ENCODE peak calls at places on chromosomes 13 and 19, in six cellular contexts. P, G, Q, K, H and L are unnamed samples.

GRCh38 chr13:95267662-95268369 is 33.4 kb downstream of the ABCC4 start:
- DNase-seq in G (peak; percentile 91), K (peak; percentile 33), P (no peak), H (no peak), Q (no peak), L (peak; percentile 77)

GRCh38 chr19:31054430-31054829 is 294.8 kb downstream of the TSHZ3 start:
- DNase-seq in Q (peak; percentile 63), P (peak; percentile 54), H (peak; percentile 10), K (peak; percentile 26), G (peak; percentile 63), L (peak; percentile 45)

GRCh38 chr19:47514151-47514868 is 553 bp downstream of the NAPA start:
- DNase-seq in P (no peak), H (no peak), G (no peak), K (peak; percentile 28), Q (no peak), L (no peak)

GRCh38 chr13:44300895-44301638 is 72.6 kb upstream of the SERP2 start:
- DNase-seq in K (peak; percentile 66), H (no peak), G (peak; percentile 94), Q (peak; percentile 56), P (peak; percentile 65), L (no peak)

GRCh38 chr19:56333506-56333905 is 18.9 kb upstream of the ZSCAN5A start:
- DNase-seq in K (peak; percentile 51), H (peak; percentile 39), Q (peak; percentile 13), P (no peak), G (peak; percentile 29), L (peak; percentile 47)

GRCh38 chr19:6868341-6868740 is 19.0 kb upstream of the ADGRE1 start:
- DNase-seq in P (peak; percentile 63), H (no peak), K (no peak), Q (no peak), G (no peak), L (no peak)

GRCh38 chr19:15623711-15624318 is 8.8 kb downstream of the CYP4F8 start:
- DNase-seq in K (no peak), P (no peak), Q (no peak), H (no peak), G (no peak), L (no peak)

GRCh38 chr19:48680436-48681126 is 7.8 kb upstream of the NTN5 start:
- DNase-seq in P (peak; percentile 40), G (no peak), K (no peak), H (no peak), Q (no peak), L (no peak)

GRCh38 chr13:101556676-101557121 is 104.2 kb downstream of the ITGBL1 start:
- DNase-seq in G (no peak), P (no peak), H (no peak), K (no peak), Q (no peak), L (no peak)

GRCh38 chr19:8391274-8392016 is 1.3 kb downstream of the RAB11B start:
- DNase-seq in Q (no peak), H (no peak), G (no peak), K (peak; percentile 54), P (no peak), L (no peak)

GRCh38 chr13:72556945-72557344 is 170.5 kb downstream of the MZT1 start:
- DNase-seq in H (no peak), Q (no peak), K (no peak), P (no peak), G (no peak), L (no peak)

GRCh38 chr13:21233086-21233485 is 56.6 kb downstream of the MRPL57 start:
- DNase-seq in H (no peak), Q (no peak), K (no peak), G (no peak), P (no peak), L (no peak)
- H3K4me3 ChIP-seq in H (no peak overlapping the region), Q (no peak overlapping the region), K (no peak overlapping the region), G (no peak overlapping the region), P (no peak overlapping the region), L (no peak overlapping the region)

DNA sequence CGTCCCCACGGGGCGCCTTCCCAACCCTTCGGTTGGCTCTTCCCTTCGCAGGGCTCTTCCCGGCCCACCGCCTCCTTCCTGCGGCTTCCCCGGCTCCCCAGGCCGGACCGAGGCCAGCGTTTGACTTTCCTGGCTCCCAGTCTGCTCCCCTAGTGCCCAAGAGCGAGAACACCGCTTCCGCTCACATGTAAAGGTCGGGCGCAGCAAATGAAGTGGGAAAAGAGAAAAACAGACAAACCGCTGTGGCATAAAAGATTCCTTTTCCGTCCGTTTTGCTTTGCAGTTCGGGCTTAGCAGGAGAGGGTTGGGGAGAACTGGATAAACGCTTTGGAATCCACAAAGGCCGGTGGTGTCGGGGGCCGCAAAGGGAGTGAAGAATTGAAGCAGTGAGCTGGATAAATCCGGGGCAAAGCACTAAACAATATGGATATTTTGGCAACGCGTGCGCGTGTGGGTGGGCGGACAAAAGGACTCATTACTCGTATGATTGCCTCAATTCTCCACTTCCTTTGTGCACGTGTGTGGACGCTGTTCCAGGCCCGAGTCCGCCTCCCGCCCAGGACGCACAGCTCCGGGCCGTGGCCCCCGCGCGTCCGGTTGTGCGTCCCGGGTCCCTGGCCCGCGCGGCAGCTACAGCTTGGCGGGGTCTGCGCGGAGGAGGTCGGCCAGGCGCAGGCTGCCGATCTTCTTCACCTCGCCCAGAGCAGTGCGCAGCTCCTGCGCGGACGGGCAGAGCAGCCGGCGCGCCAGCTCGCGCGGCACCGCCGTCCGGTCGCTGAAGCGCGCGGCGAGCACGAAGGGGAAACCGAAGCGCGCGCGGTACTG is 8.6 kb upstream of the CDX2 start:
- DNase-seq in K (no peak), H (no peak), G (no peak), Q (no peak), P (no peak), L (no peak)
- H3K4me3 ChIP-seq in K (peak overlapping the region; percentile 24), H (no peak overlapping the region), G (no peak overlapping the region), Q (no peak overlapping the region), P (no peak overlapping the region), L (no peak overlapping the region)

GRCh38 chr19:52069653-52070052 is 21.0 kb upstream of the ZNF432 start:
- DNase-seq in G (no peak), H (no peak), Q (no peak), P (no peak), K (no peak), L (no peak)

GRCh38 chr19:52065399-52065798 is 16.8 kb upstream of the ZNF432 start:
- DNase-seq in P (no peak), H (no peak), Q (no peak), G (no peak), K (no peak), L (no peak)

GRCh38 chr19:52066258-52066866 is 17.7 kb upstream of the ZNF432 start:
- DNase-seq in G (no peak), Q (no peak), H (no peak), P (no peak), K (no peak), L (no peak)

GRCh38 chr19:52070496-52070895 is 21.9 kb upstream of the ZNF432 start:
- DNase-seq in G (peak; percentile 82), K (no peak), Q (no peak), H (no peak), P (no peak), L (no peak)
- H3K4me3 ChIP-seq in G (no peak overlapping the region), K (no peak overlapping the region), Q (no peak overlapping the region), H (peak overlapping the region; percentile 12), P (no peak overlapping the region), L (no peak overlapping the region)

GRCh38 chr19:45816236-45817009 is 1.3 kb upstream of the RSPH6A start:
- DNase-seq in K (no peak), P (no peak), Q (no peak), H (no peak), G (no peak), L (peak; percentile 24)

GRCh38 chr19:45814851-45815481 is at the start of gene RSPH6A:
- DNase-seq in K (no peak), H (no peak), G (no peak), Q (peak; percentile 33), P (no peak), L (peak; percentile 16)

GRCh38 chr19:45815501-45816216 is 551 bp upstream of the RSPH6A start:
- DNase-seq in K (no peak), Q (peak; percentile 89), P (no peak), H (no peak), G (peak; percentile 10), L (no peak)

GRCh38 chr19:45812297-45812696 is 2.8 kb downstream of the RSPH6A start:
- DNase-seq in Q (no peak), K (no peak), H (no peak), P (no peak), G (peak; percentile 14), L (no peak)

DNA sequence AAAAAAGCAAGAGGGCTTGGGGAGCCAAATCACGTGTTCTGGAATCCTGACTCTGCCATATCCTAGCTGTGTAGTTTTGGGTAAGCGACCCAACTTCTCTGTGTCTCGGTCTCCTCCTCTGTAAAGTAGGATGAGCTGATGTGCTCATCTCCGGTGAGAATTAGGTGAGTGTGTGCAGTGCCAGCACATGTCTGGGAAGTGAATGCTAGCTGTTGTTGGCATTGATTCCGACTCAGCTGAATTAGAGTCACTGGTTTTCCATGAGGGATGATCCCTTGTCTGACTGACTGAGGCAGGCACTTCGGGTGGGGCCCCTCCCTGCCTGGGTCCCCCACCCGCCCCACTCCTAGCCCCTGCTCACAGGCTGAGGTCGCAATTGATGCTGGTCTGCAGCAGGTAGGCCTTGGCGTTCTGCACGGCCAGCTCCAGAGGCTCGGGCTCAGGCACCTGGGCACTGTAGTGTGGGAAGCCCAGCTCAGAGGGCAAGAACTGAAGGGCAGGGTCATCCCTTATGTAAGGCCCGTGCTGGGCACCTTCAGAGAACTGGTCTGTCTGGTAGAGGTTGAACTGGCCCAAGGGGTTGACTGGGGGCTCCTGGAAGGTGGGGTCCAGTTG is 835 bp downstream of the RSPH6A start:
- DNase-seq in P (no peak), G (no peak), H (no peak), Q (no peak), K (no peak), L (no peak)
- H3K4me3 ChIP-seq in P (no peak overlapping the region), G (no peak overlapping the region), H (no peak overlapping the region), Q (peak overlapping the region; percentile 54), K (no peak overlapping the region), L (no peak overlapping the region)